ENCODE peak calls at places on chromosomes 6 and 20, in six cellular contexts. C is HCT116; S is naive thymus-derived CD4-positive, alpha-beta T cell; I is CD8-positive, alpha-beta memory T cell; M is cardiac muscle cell; J is CD4-positive, alpha-beta T cell. L is an unnamed sample. For H3K9me3, the result is how much of the 10 kb centered on the place peaks cover.

GRCh38 chr20:29878281-29878741 is 1379.2 kb upstream of the DEFB115 start:
- DNase-seq in S (no peak), C (no peak), I (no peak), M (peak), J (no peak), L (no peak)

GRCh38 chr6:108165714-108166663 is at the start of gene NR2E1:
- DNase-seq in J (no peak), M (no peak), S (peak), I (no peak), C (no peak), L (no peak)

GRCh38 chr6:118860880-118861279 is 33.1 kb upstream of the ASF1A start:
- DNase-seq in C (no peak), J (no peak), I (no peak), S (no peak), M (no peak), L (no peak)

GRCh38 chr6:7236312-7237209 is 76.4 kb downstream of the SSR1 start:
- DNase-seq in C (peak), S (no peak), J (no peak), M (no peak), I (no peak), L (peak)

GRCh38 chr20:4666001-4666470 is 55.7 kb upstream of the PRND start:
- DNase-seq in C (no peak), J (peak), M (peak), S (peak), I (peak), L (no peak)

GRCh38 chr6:41546866-41547798 is 951 bp downstream of the FOXP4 start:
- DNase-seq in S (peak), C (no peak), I (peak), J (no peak), M (peak), L (peak)

GRCh38 chr20:50977066-50978045 is 18.7 kb downstream of the MOCS3 start:
- DNase-seq in C (no peak), I (no peak), M (no peak), J (no peak), S (no peak), L (no peak)

GRCh38 chr6:110543106-110543505 is 66.7 kb upstream of the SLC22A16 start:
- DNase-seq in S (no peak), M (no peak), I (no peak), J (no peak), C (no peak), L (no peak)

GRCh38 chr6:97306946-97307345 is 23.9 kb upstream of the MMS22L start:
- DNase-seq in C (no peak), I (no peak), J (no peak), M (no peak), S (no peak), L (no peak)

GRCh38 chr6:10613693-10614092 is 80.7 kb downstream of the C6orf52 start:
- DNase-seq in C (no peak), J (no peak), M (no peak), I (no peak), S (no peak), L (no peak)

GRCh38 chr20:13670160-13670559 is 31.4 kb upstream of the TASP1 start:
- DNase-seq in M (no peak), S (no peak), J (no peak), C (no peak), I (no peak), L (no peak)

GRCh38 chr6:29762781-29763214 is 39.6 kb downstream of the HLA-F start:
- DNase-seq in S (peak), I (no peak), J (no peak), M (no peak), C (no peak), L (no peak)

GRCh38 chr20:32609993-32610896 is 25.1 kb upstream of the NOL4L start:
- DNase-seq in M (no peak), S (no peak), J (no peak), C (no peak), I (no peak), L (no peak)

GRCh38 chr20:12207875-12208274 is 290.2 kb downstream of the BTBD3 start:
- DNase-seq in I (no peak), S (no peak), C (peak), J (no peak), M (peak), L (peak)

GRCh38 chr6:428047-428608 is 36.6 kb downstream of the IRF4 start:
- DNase-seq in M (no peak), C (no peak), J (no peak), I (no peak), S (no peak), L (no peak)

GRCh38 chr6:25629202-25629584 is 22.8 kb upstream of the SCGN start:
- DNase-seq in C (no peak), M (no peak), I (no peak), S (no peak), J (no peak), L (no peak)

GRCh38 chr6:34602318-34603111 is 46.4 kb upstream of the SPDEF start:
- DNase-seq in S (no peak), J (no peak), I (no peak), C (no peak), M (no peak), L (no peak)

GRCh38 chr6:77030929-77031674 is 432.2 kb downstream of the HTR1B start:
- DNase-seq in M (peak), C (no peak), I (no peak), S (no peak), J (no peak), L (no peak)
- H3K9me3 ChIP-seq in M (under half), C (under half), I (under half), S (under half), J (under half), L (under half)

GRCh38 chr6:132107896-132108295 is 156.7 kb upstream of the CCN2 start:
- DNase-seq in S (no peak), J (no peak), C (no peak), I (no peak), M (no peak), L (no peak)
- H3K9me3 ChIP-seq in S (under half), J (under half), C (under half), I (under half), M (under half), L (under half)

DNA sequence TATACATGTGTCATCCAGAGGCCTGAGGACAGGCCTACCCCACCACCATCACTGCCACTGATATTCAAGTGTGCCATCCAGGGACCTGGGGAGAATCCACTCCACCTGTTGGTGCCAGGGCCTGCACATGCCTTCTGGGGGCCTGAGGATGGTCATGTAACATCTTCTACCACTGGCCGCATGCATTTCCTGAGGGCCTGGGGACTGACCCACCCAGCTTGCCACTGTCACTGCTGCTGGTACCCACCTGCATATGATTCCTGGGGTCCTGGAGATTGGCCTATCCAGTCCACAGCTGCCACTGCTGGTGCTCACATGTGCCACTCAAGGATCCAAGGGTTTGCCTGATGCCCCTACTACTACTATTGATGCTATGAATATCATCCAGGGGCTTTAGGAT is 184.3 kb upstream of the SYNCRIP start:
- DNase-seq in J (no peak), I (no peak), M (no peak), C (no peak), S (no peak), L (no peak)
- H3K9me3 ChIP-seq in J (under half), I (under half), M (under half), C (under half), S (under half), L (under half)

GRCh38 chr20:59661141-59661540 is 56.8 kb downstream of the PHACTR3 start:
- DNase-seq in C (no peak), S (no peak), M (no peak), I (no peak), J (no peak), L (no peak)

GRCh38 chr20:59663513-59663890 is 59.2 kb downstream of the PHACTR3 start:
- DNase-seq in C (no peak), J (no peak), M (no peak), S (no peak), I (no peak), L (no peak)

GRCh38 chr20:59662856-59663512 is 58.6 kb downstream of the PHACTR3 start:
- DNase-seq in J (no peak), I (no peak), M (no peak), S (no peak), C (no peak), L (no peak)

GRCh38 chr20:59662161-59662560 is 57.8 kb downstream of the PHACTR3 start:
- DNase-seq in S (no peak), M (no peak), C (no peak), I (no peak), J (no peak), L (no peak)

DNA sequence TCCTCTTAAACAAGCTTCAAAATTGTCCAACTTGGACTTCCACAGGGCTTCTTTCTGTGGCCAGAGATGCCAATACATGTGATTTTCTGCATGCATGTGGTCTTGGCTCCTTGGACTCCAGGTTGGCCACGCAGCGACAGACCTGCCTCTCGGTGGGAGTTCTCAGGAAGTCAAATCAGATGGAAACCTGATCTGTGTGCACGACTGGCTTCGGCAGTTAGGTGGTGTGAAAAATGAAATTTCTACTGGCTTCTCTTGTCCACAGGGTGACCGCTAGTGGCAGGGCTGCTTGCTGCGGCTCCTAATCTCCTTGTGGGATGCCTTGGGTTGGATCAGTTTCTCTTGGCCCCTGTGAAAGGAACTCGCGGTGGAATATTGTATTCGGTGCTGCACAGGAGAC is 57.3 kb downstream of the PHACTR3 start:
- DNase-seq in S (no peak), I (no peak), C (no peak), J (no peak), M (no peak), L (no peak)
- H3K9me3 ChIP-seq in S (under half), I (under half), C (under half), J (under half), M (under half), L (under half)

GRCh38 chr6:159577564-159577963 is 115.5 kb downstream of the SOD2 start:
- DNase-seq in I (no peak), S (no peak), C (no peak), M (no peak), J (no peak), L (no peak)

GRCh38 chr6:159582736-159583135 is 110.3 kb downstream of the SOD2 start:
- DNase-seq in M (no peak), C (no peak), J (no peak), S (no peak), I (no peak), L (no peak)

DNA sequence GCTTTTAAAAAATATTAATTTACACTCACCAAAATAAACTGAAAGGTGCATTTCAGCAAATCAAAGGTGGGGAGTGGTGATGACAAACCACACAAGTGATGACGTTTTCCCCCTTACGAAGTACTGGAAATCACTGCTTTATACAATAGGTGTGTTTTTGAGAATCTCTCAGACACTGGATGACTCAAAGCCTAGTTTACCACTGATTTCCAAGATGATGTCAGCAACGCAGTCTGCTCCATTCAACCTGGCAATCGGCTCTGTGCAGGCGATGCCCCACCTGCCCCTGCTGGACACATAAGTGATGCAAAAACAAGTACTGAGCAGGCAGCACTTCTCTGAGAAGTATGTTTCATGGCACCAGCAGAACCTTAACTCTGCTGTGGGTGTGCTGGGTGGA is 114.4 kb downstream of the SOD2 start:
- DNase-seq in I (no peak), C (no peak), J (no peak), S (no peak), M (no peak), L (no peak)
- H3K9me3 ChIP-seq in I (under half), C (under half), J (under half), S (under half), M (under half), L (under half)

GRCh38 chr20:24897974-24898373 is 51.1 kb upstream of the CST7 start:
- DNase-seq in C (no peak), J (no peak), S (no peak), I (no peak), M (no peak), L (no peak)

GRCh38 chr20:24896984-24897383 is 52.1 kb upstream of the CST7 start:
- DNase-seq in M (no peak), S (no peak), C (no peak), J (no peak), I (no peak), L (no peak)

GRCh38 chr20:24894967-24895366 is 54.1 kb upstream of the CST7 start:
- DNase-seq in C (no peak), I (no peak), J (no peak), S (no peak), M (no peak), L (no peak)

GRCh38 chr20:24894488-24894887 is 54.6 kb upstream of the CST7 start:
- DNase-seq in M (no peak), I (no peak), C (no peak), S (no peak), J (no peak), L (no peak)

GRCh38 chr20:24895898-24896658 is 53.0 kb upstream of the CST7 start:
- DNase-seq in C (no peak), I (no peak), S (no peak), M (no peak), J (no peak), L (no peak)
- H3K9me3 ChIP-seq in C (under half), I (under half), S (under half), M (under half), J (under half), L (under half)

DNA sequence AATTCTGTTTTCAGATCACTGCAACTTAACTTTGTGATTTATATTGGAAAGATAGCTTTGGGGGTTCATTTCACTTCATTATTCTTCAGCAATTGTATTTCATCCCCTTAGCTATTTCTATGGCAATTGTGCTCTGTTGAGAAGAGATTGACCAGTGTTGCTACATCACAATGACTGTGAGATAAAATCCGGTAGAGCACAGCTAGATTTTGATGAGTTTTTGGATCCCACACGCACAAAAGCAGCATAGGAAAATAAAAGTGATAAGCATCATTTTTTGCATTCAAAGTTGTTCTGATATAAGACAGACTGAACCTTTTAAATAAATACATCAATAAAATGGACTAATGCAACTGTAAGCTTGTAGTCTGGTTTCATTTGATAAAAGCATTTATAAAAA is 734.8 kb downstream of the KIF16B start:
- DNase-seq in S (no peak), I (no peak), M (no peak), C (no peak), J (no peak), L (no peak)
- H3K9me3 ChIP-seq in S (under half), I (under half), M (under half), C (under half), J (under half), L (under half)

GRCh38 chr20:710762-711120 is 35.1 kb upstream of the SCRT2 start:
- DNase-seq in J (no peak), S (no peak), I (no peak), C (no peak), M (no peak), L (no peak)
- H3K9me3 ChIP-seq in J (under half), S (under half), I (under half), C (under half), M (under half), L (under half)

DNA sequence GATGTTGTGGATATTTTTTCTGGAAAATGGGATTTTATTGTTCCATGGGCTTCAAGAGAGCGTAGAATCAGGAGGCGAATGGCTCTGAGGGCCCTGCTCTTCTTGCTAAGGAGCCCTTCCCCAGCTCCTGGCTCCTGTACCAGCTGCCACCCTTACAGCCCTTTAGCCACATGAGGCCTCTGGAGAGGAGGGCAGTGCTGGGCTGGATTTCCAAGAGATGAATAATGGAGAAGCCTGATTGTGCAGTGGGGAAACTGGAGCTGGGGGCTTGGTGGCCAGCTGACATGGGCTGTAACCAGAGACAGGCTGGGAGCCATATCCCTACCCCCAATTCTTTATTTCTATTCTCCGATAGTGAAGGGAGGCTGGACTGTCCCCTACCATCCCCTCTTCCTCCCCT is 9.2 kb downstream of the LRRC73 start:
- DNase-seq in S (no peak), I (no peak), M (no peak), J (no peak), C (no peak), L (no peak)
- H3K9me3 ChIP-seq in S (under half), I (under half), M (under half), J (under half), C (under half), L (under half)

GRCh38 chr20:47694021-47694818 is 91.1 kb downstream of the SULF2 start:
- DNase-seq in C (no peak), S (no peak), M (no peak), J (no peak), I (no peak), L (no peak)
- H3K9me3 ChIP-seq in C (under half), S (under half), M (under half), J (under half), I (under half), L (under half)